ENCODE peak calls at places on chromosomes 13 and 19, in ten cellular contexts. W is NT2/D1, Q is colonic mucosa, D is astrocyte, A is gastrocnemius medialis, R is BE2C, U is spleen, M is A673, Y is ovary, I is Peyer's patch. V is an unnamed sample.

GRCh38 chr19:45149129-45149528 is 11.7 kb downstream of the NKPD1 start:
- DNase-seq in W (no peak), U (no peak), Q (no peak), I (no peak), Y (no peak), D (no peak), M (no peak), A (no peak), R (no peak), V (no peak)

GRCh38 chr13:100341327-100341726 is 247.3 kb downstream of the GGACT start:
- DNase-seq in A (no peak), D (no peak), Q (no peak), M (no peak), W (no peak), U (no peak), R (no peak), I (no peak), Y (no peak), V (no peak)

GRCh38 chr19:44620667-44621066 is 7.3 kb downstream of the IGSF23 start:
- DNase-seq in M (no peak), I (no peak), U (no peak), W (no peak), R (no peak), Q (no peak), Y (no peak), A (no peak), D (peak; percentile 18), V (no peak)

GRCh38 chr19:42422576-42423461 is 4.4 kb downstream of the LIPE start:
- DNase-seq in U (peak; percentile 82), Q (peak; percentile 44), I (peak; percentile 56), A (no peak), D (no peak), Y (peak; percentile 64), R (no peak), M (peak; percentile 39), W (no peak), V (peak; percentile 52)

GRCh38 chr19:6100284-6100915 is 9.9 kb downstream of the RFX2 start:
- DNase-seq in A (no peak), W (no peak), U (peak; percentile 87), Y (no peak), M (peak; percentile 64), Q (no peak), R (peak; percentile 25), I (peak; percentile 25), D (no peak), V (no peak)

GRCh38 chr13:112592647-112593046 is 4.7 kb upstream of the TUBGCP3 start:
- DNase-seq in R (no peak), I (no peak), U (peak; percentile 60), Q (no peak), W (no peak), Y (no peak), A (no peak), D (no peak), M (no peak), V (no peak)

GRCh38 chr19:42178791-42179500 is 38.5 kb downstream of the DEDD2 start:
- DNase-seq in I (no peak), U (no peak), W (peak; percentile 11), D (no peak), Y (no peak), Q (no peak), R (peak; percentile 58), A (no peak), M (peak; percentile 33), V (no peak)

GRCh38 chr19:19997656-19998268 is 41.5 kb downstream of the ZNF682 start:
- DNase-seq in R (peak; percentile 38), D (no peak), Q (no peak), W (peak; percentile 40), U (no peak), Y (no peak), I (peak; percentile 48), A (no peak), M (peak; percentile 3), V (no peak)

GRCh38 chr13:35566340-35566739 is 89.9 kb upstream of the MAB21L1 start:
- DNase-seq in A (no peak), Q (no peak), U (no peak), W (no peak), I (no peak), D (no peak), Y (no peak), M (no peak), R (no peak), V (no peak)

GRCh38 chr13:75802161-75802560 is 166.0 kb downstream of the LMO7 start:
- DNase-seq in Q (no peak), W (no peak), U (no peak), Y (no peak), A (no peak), R (no peak), I (no peak), M (no peak), D (no peak), V (no peak)

GRCh38 chr13:75801388-75801787 is 165.3 kb downstream of the LMO7 start:
- DNase-seq in R (no peak), A (no peak), Y (no peak), I (no peak), D (no peak), M (no peak), Q (no peak), U (no peak), W (no peak), V (no peak)

GRCh38 chr13:75800545-75800944 is 164.4 kb downstream of the LMO7 start:
- DNase-seq in W (no peak), I (no peak), A (no peak), R (no peak), Y (no peak), U (no peak), D (no peak), Q (no peak), M (no peak), V (no peak)

GRCh38 chr13:75803982-75804381 is 167.9 kb downstream of the LMO7 start:
- DNase-seq in U (no peak), Y (no peak), Q (no peak), I (no peak), M (no peak), D (no peak), R (no peak), A (no peak), W (no peak), V (no peak)

DNA sequence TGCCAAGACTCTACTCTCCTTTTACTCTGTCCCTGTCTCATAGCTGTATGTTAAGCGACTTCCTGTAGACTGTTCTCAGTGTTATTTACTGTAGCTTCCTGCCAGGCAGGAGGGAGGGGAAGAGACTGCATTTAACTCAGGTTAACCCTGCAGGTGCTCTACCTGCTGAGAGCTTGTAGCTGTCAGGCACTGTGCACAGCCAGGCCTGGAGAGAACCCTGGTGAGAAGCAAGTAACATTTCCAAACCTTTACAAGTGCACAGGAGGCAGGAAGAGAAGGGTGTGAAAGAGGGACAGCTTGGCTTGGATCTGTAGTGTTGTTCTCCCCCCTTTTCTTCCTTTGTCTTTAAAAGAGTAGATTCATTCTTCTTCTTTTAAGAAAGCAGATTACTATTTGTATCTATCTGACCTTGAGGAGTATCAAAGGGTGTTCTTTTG is 167.1 kb downstream of the LMO7 start:
- DNase-seq in I (no peak), D (no peak), Q (peak; percentile 44), Y (no peak), M (no peak), R (no peak), A (no peak), W (peak; percentile 18), U (no peak), V (no peak)
- H3K4me1 ChIP-seq in I (no peaks in the 10 kb centered on the region), D (peaks cover 7% of the 10 kb centered on the region), Q (no peaks in the 10 kb centered on the region), Y (no peaks in the 10 kb centered on the region), M (no peaks in the 10 kb centered on the region), R (no peaks in the 10 kb centered on the region), A (peaks cover 17% of the 10 kb centered on the region), W (peaks cover 2% of the 10 kb centered on the region), U (no peaks in the 10 kb centered on the region), V (peaks cover 6% of the 10 kb centered on the region)

GRCh38 chr19:1685046-1685445 is 32.6 kb upstream of the TCF3 start:
- DNase-seq in A (no peak), W (no peak), I (no peak), U (no peak), M (no peak), R (no peak), Y (no peak), Q (no peak), D (no peak), V (no peak)

GRCh38 chr19:1691589-1692290 is 39.3 kb upstream of the TCF3 start:
- DNase-seq in I (no peak), Y (no peak), M (no peak), U (no peak), W (no peak), R (no peak), A (no peak), D (no peak), Q (no peak), V (no peak)

DNA sequence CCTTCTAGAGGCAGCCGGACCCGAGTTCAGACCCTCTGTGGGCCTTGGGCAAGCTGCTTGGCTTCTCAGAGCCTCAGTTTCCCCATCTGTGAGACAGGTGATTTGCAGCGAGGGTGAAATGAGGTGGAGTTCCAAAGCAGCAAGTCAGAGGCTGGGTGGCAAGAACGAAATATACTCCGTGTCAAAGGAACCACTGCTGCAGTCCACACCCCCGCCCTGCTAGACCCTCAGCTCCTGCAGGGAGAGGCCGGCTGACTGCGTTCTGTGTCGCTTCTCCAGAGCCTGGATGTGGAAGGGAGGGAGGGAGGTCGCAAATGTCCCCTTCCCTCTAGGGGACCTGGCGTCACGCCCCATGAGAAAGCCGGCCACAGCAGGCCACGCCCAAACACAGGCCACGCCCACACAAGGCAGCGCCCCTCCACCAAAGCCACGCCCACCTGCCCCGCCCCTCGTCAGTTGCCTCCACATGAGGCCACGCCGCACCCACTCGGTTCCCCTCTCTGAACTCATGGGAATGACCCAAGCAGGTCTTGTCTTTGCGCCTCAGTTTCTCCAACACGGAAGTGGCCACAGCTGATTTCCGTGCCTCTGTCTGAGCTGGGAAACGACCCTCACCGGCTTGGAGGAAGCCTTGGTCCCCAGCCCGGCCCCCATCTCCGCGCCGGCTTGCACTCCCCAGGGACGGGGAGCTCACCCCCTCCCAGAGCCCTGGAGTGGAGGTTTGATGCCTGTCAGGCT is 38.3 kb upstream of the TCF3 start:
- DNase-seq in A (no peak), R (peak; percentile 80), Y (no peak), Q (peak; percentile 64), D (no peak), I (no peak), W (peak; percentile 38), M (peak; percentile 73), U (no peak), V (no peak)
- H3K4me3 ChIP-seq in A (no peak overlapping the region), R (no peak overlapping the region), Y (no peak overlapping the region), Q (no peak overlapping the region), D (no peak overlapping the region), I (no peak overlapping the region), W (peak overlapping the region; percentile 11), M (no peak overlapping the region), U (no peak overlapping the region), V (no peak overlapping the region)

DNA sequence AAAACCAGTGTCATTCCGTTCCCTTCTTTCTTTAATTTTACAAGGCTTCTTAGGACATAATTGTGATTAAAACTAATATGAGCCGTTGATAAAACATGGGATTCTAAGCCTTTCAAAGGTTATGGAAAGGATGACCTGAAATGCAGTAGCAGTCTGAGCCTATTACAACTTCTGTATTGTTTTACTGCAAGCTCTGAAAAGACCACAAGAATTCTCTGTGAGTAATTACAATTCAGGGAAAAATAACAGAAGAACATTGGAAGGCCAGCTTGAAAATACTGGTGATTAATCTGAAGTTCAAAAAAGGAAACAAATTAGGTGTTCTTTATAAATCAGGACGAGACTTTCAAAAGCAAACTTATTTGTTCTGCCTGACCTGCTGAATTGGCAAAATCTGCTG is 529.8 kb downstream of the PCDH9 start:
- DNase-seq in Y (no peak), D (peak; percentile 64), W (no peak), U (no peak), M (no peak), I (no peak), A (no peak), Q (no peak), R (no peak), V (no peak)
- H3K4me1 ChIP-seq in Y (no peaks in the 10 kb centered on the region), D (no peaks in the 10 kb centered on the region), W (no peaks in the 10 kb centered on the region), U (no peaks in the 10 kb centered on the region), M (no peaks in the 10 kb centered on the region), I (no peaks in the 10 kb centered on the region), A (no peaks in the 10 kb centered on the region), Q (no peaks in the 10 kb centered on the region), R (no peaks in the 10 kb centered on the region), V (no peaks in the 10 kb centered on the region)

GRCh38 chr13:28532226-28533048 is 37.5 kb upstream of the FLT1 start:
- DNase-seq in D (no peak), M (peak; percentile 47), I (no peak), Y (no peak), W (no peak), R (peak; percentile 22), A (no peak), U (peak; percentile 81), Q (no peak), V (peak; percentile 22)
- H3K4me3 ChIP-seq in D (peak overlapping the region; percentile 55), M (peak overlapping the region; percentile 49), I (peak overlapping the region; percentile 65), Y (peak overlapping the region; percentile 10), W (peak overlapping the region; percentile 62), R (peak overlapping the region; percentile 31), A (peak overlapping the region; percentile 48), U (peak overlapping the region; percentile 72), Q (peak overlapping the region; percentile 38), V (peak overlapping the region; percentile 55)